ENCODE peak calls at places on chromosome 10, in five cellular contexts. T is GM23338, W is lower lobe of right lung, Y is GM12878, V is astrocyte. B is an unnamed sample.

GRCh38 chr10:97623277-97623676 is 10.0 kb downstream of the MORN4 start:
- DNase-seq in T (no peak), W (no peak), Y (no peak), V (no peak), B (no peak)

GRCh38 chr10:97726636-97727178 is 10.2 kb upstream of the ZFYVE27 start:
- DNase-seq in T (peak; percentile 92), W (no peak), Y (no peak), V (peak; percentile 80), B (no peak)

GRCh38 chr10:95841711-95842498 is 65.9 kb upstream of the CC2D2B start:
- DNase-seq in T (peak; percentile 77), W (no peak), Y (no peak), V (peak; percentile 23), B (peak; percentile 55)

GRCh38 chr10:69578508-69578991 is 5.3 kb upstream of the NEUROG3 start:
- DNase-seq in T (peak; percentile 53), W (no peak), Y (no peak), V (no peak), B (no peak)

GRCh38 chr10:61891911-61892310 is 9.6 kb upstream of the ARID5B start:
- DNase-seq in T (no peak), W (no peak), Y (no peak), V (no peak), B (no peak)

GRCh38 chr10:30059209-30060107 is at the start of gene JCAD:
- DNase-seq in T (peak; percentile 73), W (peak; percentile 80), Y (no peak), V (no peak), B (peak; percentile 84)

GRCh38 chr10:93752761-93753160 is 5.0 kb upstream of the LGI1 start:
- DNase-seq in T (no peak), W (no peak), Y (no peak), V (peak; percentile 30), B (no peak)

GRCh38 chr10:97961979-97962378 is 68.4 kb downstream of the CRTAC1 start:
- DNase-seq in T (no peak), W (peak; percentile 63), Y (no peak), V (no peak), B (no peak)

GRCh38 chr10:49609283-49610014 is 661 bp upstream of the SLC18A3 start:
- DNase-seq in T (peak; percentile 83), W (no peak), Y (no peak), V (no peak), B (no peak)

GRCh38 chr10:12796431-12797185 is 204.9 kb downstream of the CCDC3 start:
- DNase-seq in T (no peak), W (no peak), Y (no peak), V (no peak), B (no peak)

GRCh38 chr10:21614000-21614399 is 80.0 kb downstream of the MLLT10 start:
- DNase-seq in T (peak; percentile 22), W (no peak), Y (no peak), V (no peak), B (no peak)

GRCh38 chr10:43209651-43210141 is 57.2 kb downstream of the RASGEF1A start:
- DNase-seq in T (no peak), W (peak; percentile 40), Y (no peak), V (no peak), B (no peak)

DNA sequence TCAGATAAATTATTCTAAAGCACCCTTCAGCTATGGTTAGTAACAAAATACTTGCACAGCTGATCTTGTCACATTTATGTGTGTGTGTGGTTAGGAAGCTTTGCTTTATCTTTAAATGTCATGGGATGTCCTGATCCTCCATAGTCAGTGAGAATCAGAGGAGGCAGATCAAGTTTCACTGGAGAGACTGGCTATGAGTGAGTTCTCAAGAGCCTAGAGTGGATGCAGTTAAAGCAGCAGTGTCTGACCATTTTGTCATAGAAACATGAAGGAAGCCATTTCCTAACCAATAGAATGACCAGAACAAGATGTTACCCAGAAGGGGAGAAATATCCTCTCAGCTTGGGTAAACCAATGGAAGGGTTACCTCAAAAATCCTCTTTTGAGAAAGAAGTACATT is 207.2 kb upstream of the DKK1 start:
- DNase-seq in T (peak; percentile 59), W (no peak), Y (no peak), V (no peak), B (no peak)
- TF ChIP-seq CTCF in T (no peak), W (no peak), Y (no peak), V (no peak), B (no peak)

GRCh38 chr10:132130286-132131265 is 56.2 kb upstream of the DPYSL4 start:
- DNase-seq in T (no peak), W (peak; percentile 20), Y (no peak), V (no peak), B (no peak)
- H3K4me1 ChIP-seq in T (no peaks in the 10 kb centered on the region), W (no peaks in the 10 kb centered on the region), Y (no peaks in the 10 kb centered on the region), V (no peaks in the 10 kb centered on the region), B (no peaks in the 10 kb centered on the region)

GRCh38 chr10:131242007-131242406 is 69.5 kb downstream of the TCERG1L start:
- DNase-seq in T (peak; percentile 55), W (peak; percentile 45), Y (no peak), V (no peak), B (no peak)
- TF ChIP-seq CTCF in T (peak; percentile 51), W (no peak), Y (peak; percentile 7), V (no peak), B (no peak)

GRCh38 chr10:80526742-80527141 is 11.0 kb upstream of the SH2D4B start:
- DNase-seq in T (no peak), W (no peak), Y (no peak), V (no peak), B (no peak)
- H3K4me1 ChIP-seq in T (peaks cover 15% of the 10 kb centered on the region), W (peaks cover 69% of the 10 kb centered on the region), Y (peaks cover 4% of the 10 kb centered on the region), V (no peaks in the 10 kb centered on the region), B (no peaks in the 10 kb centered on the region)

DNA sequence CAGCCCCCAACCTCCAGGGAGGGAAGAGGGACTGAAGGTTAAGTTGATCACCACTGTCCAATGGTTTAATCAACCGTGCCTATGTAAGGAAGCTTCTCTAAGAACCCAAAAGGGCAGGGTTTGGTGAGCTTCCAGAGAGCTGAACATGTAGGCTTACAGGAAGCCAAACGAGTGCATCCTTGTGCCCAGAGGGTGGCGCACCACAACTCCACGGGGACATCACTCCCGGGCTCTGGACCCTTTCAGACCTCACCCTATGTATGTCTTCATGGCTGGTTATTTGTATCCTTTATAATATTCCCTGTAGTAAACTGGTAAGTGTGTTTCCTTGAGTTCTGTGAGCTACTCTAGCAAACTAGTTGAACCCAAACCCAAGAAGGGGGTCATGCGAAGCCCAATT is 11.5 kb upstream of the NFKB2 start:
- DNase-seq in T (peak; percentile 86), W (no peak), Y (no peak), V (no peak), B (no peak)
- TF ChIP-seq CTCF in T (peak; percentile 76), W (no peak), Y (peak; percentile 26), V (peak; percentile 15), B (no peak)

DNA sequence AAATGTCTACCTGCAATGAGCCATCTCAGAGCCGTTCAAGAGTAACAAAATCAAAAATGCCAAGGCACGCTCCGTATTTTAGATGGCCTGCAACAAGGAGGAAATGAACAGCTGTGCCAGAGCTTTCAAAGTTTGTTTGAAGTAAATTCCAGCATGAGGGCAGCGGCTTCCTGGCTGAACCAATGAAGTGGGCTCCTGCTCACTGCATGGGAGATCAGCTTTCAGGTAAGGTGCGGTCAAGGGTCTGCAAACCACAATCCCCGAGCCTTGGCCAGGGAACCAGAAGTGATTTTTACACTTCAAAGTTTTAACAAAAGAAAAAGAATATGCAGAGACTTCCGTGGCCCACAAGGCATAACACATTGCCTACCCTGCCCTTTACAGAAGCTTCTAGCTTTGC is 120.6 kb downstream of the DIP2C start:
- DNase-seq in T (no peak), W (peak; percentile 10), Y (no peak), V (no peak), B (no peak)
- H3K4me1 ChIP-seq in T (peaks cover 8% of the 10 kb centered on the region), W (peaks cover 5% of the 10 kb centered on the region), Y (no peaks in the 10 kb centered on the region), V (no peaks in the 10 kb centered on the region), B (no peaks in the 10 kb centered on the region)

GRCh38 chr10:34079702-34080484 is 735.2 kb downstream of the PARD3 start:
- DNase-seq in T (no peak), W (no peak), Y (no peak), V (no peak), B (no peak)

GRCh38 chr10:34078798-34079470 is 736.2 kb downstream of the PARD3 start:
- DNase-seq in T (no peak), W (no peak), Y (no peak), V (peak; percentile 51), B (peak; percentile 68)

GRCh38 chr10:34076443-34076842 is 738.7 kb downstream of the PARD3 start:
- DNase-seq in T (no peak), W (no peak), Y (no peak), V (no peak), B (no peak)

GRCh38 chr10:34075269-34075926 is 739.7 kb downstream of the PARD3 start:
- DNase-seq in T (no peak), W (no peak), Y (no peak), V (no peak), B (peak; percentile 59)

GRCh38 chr10:34078017-34078416 is 737.1 kb downstream of the PARD3 start:
- DNase-seq in T (no peak), W (no peak), Y (no peak), V (no peak), B (no peak)
- TF ChIP-seq CTCF in T (peak; percentile 51), W (no peak), Y (no peak), V (no peak), B (no peak)

GRCh38 chr10:71754562-71754961 is 18.8 kb downstream of the VSIR start:
- DNase-seq in T (no peak), W (no peak), Y (no peak), V (no peak), B (no peak)
- H3K4me1 ChIP-seq in T (peaks cover 5% of the 10 kb centered on the region), W (peaks cover 89% of the 10 kb centered on the region), Y (peaks cover 31% of the 10 kb centered on the region), V (peaks cover 3% of the 10 kb centered on the region), B (no peaks in the 10 kb centered on the region)

GRCh38 chr10:114518401-114519305 is 114.4 kb upstream of the AFAP1L2 start:
- DNase-seq in T (no peak), W (no peak), Y (no peak), V (no peak), B (no peak)
- TF ChIP-seq CTCF in T (no peak), W (no peak), Y (no peak), V (no peak), B (no peak)